ENCODE peak calls at places on chromosomes 12 and 14, in nine cellular contexts. Y is cardiac fibroblast, N is BE2C, P is uterus, B is upper lobe of right lung, T is pancreas, H is endodermal cell, F is fibroblast of mammary gland, I is heart left ventricle. A is an unnamed sample.

GRCh38 chr12:52612431-52613290 is 5.7 kb downstream of the KRT73 start:
- DNase-seq in Y (no peak), N (no peak), P (no peak), B (no peak), T (no peak), H (peak), F (no peak), I (no peak), A (no peak)

GRCh38 chr12:104136577-104136976 is 1.4 kb downstream of the NFYB start:
- DNase-seq in Y (peak), N (no peak), P (no peak), B (no peak), T (no peak), H (no peak), F (peak), I (no peak), A (no peak)

GRCh38 chr12:122079532-122080081 is 1.1 kb downstream of the MLXIP start:
- DNase-seq in Y (no peak), N (no peak), P (no peak), B (peak), T (peak), H (no peak), F (no peak), I (no peak), A (no peak)

GRCh38 chr14:46490150-46490769 is 161.3 kb downstream of the RPL10L start:
- DNase-seq in Y (no peak), N (peak), P (no peak), B (no peak), T (no peak), H (peak), F (no peak), I (no peak), A (no peak)

GRCh38 chr14:93952829-93953228 is 23.5 kb downstream of the ASB2 start:
- DNase-seq in Y (no peak), N (no peak), P (no peak), B (no peak), T (no peak), H (no peak), F (no peak), I (no peak), A (no peak)

GRCh38 chr12:67710582-67710981 is 62.0 kb downstream of the DYRK2 start:
- DNase-seq in Y (peak), N (no peak), P (no peak), B (no peak), T (peak), H (no peak), F (peak), I (no peak), A (no peak)

GRCh38 chr14:22540811-22541360 is 48.1 kb downstream of the DAD1 start:
- DNase-seq in Y (no peak), N (no peak), P (no peak), B (no peak), T (no peak), H (no peak), F (no peak), I (no peak), A (no peak)

GRCh38 chr12:85794551-85794950 is 41.7 kb downstream of the RASSF9 start:
- DNase-seq in Y (peak), N (no peak), P (no peak), B (no peak), T (no peak), H (no peak), F (peak), I (no peak), A (no peak)

GRCh38 chr12:130666645-130667044 is 49.5 kb downstream of the RIMBP2 start:
- DNase-seq in Y (no peak), N (no peak), P (no peak), B (no peak), T (no peak), H (no peak), F (no peak), I (no peak), A (no peak)

GRCh38 chr12:15720299-15720698 is 68.9 kb downstream of the EPS8 start:
- DNase-seq in Y (peak), N (no peak), P (no peak), B (no peak), T (no peak), H (no peak), F (peak), I (no peak), A (no peak)

GRCh38 chr12:114611145-114612018 is 72.6 kb downstream of the TBX3 start:
- DNase-seq in Y (no peak), N (no peak), P (no peak), B (no peak), T (no peak), H (no peak), F (no peak), I (no peak), A (no peak)

GRCh38 chr12:46771268-46771837 is 54.4 kb downstream of the SLC38A4 start:
- DNase-seq in Y (peak), N (no peak), P (no peak), B (no peak), T (no peak), H (peak), F (peak), I (no peak), A (peak)

GRCh38 chr12:72281145-72281544 is 9.0 kb downstream of the TRHDE start:
- DNase-seq in Y (no peak), N (no peak), P (no peak), B (no peak), T (no peak), H (no peak), F (peak), I (no peak), A (no peak)

GRCh38 chr14:55274760-55275159 is 3.5 kb downstream of the FBXO34 start:
- DNase-seq in Y (peak), N (no peak), P (no peak), B (no peak), T (no peak), H (no peak), F (peak), I (no peak), A (peak)

GRCh38 chr14:66572836-66573235 is 64.9 kb downstream of the GPHN start:
- DNase-seq in Y (peak), N (no peak), P (no peak), B (no peak), T (no peak), H (no peak), F (peak), I (no peak), A (peak)

GRCh38 chr12:101854747-101855146 is 22.6 kb upstream of the DRAM1 start:
- DNase-seq in Y (no peak), N (no peak), P (no peak), B (no peak), T (no peak), H (no peak), F (no peak), I (no peak), A (no peak)

GRCh38 chr12:115012861-115013667 is 329.1 kb upstream of the TBX3 start:
- DNase-seq in Y (no peak), N (peak), P (no peak), B (no peak), T (no peak), H (no peak), F (no peak), I (peak), A (no peak)

GRCh38 chr12:44286336-44286735 is 450.5 kb downstream of the TMEM117 start:
- DNase-seq in Y (peak), N (no peak), P (no peak), B (no peak), T (no peak), H (no peak), F (peak), I (no peak), A (peak)

GRCh38 chr12:108526482-108527234 is 11.6 kb downstream of the FICD start:
- DNase-seq in Y (no peak), N (no peak), P (no peak), B (no peak), T (no peak), H (peak), F (peak), I (no peak), A (peak)

GRCh38 chr12:108838194-108839010 is 19.0 kb downstream of the SSH1 start:
- DNase-seq in Y (peak), N (peak), P (peak), B (peak), T (peak), H (peak), F (peak), I (peak), A (peak)

GRCh38 chr12:116236986-116237385 is 40.5 kb downstream of the MED13L start:
- DNase-seq in Y (no peak), N (peak), P (no peak), B (no peak), T (no peak), H (no peak), F (no peak), I (no peak), A (no peak)

DNA sequence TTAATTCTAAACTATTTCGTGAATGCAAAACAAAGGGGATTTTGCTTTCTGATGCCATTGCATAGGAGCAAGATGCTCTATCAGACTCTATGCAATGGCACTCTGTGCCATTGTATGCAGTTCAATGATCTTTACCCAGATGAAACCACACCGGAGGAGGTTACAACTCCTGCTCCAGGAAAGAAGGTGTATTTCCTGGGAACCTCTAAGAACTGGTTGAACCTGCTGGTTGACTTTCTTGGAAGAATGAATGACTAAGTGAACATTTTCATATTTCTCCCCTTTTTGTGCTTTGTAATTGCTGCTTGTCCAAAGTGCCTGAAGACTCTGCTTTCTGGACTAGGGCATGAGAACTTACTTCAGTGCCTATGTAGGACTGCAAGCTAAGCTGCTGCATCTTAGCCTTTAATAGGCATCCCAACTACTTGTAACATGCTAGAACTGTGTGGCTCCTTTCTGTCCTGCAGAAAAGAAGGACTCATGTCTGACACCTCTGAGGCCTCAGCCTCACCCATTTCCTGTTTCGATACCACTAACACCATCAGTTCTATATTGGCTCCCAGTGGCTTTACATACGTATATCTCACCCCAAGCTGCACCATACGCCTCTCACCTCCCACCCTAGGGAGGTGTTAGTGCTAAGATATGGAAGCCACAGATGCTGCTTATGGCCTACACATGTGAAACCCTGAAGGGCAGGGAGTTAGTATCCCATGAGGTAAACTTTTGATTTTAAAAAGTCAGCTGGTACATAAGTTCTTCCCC is 193.5 kb upstream of the CNOT2 start:
- DNase-seq in Y (no peak), N (no peak), P (no peak), B (no peak), T (no peak), H (peak), F (no peak), I (no peak), A (no peak)
- TF ChIP-seq CTCF in Y (no peak), N (no peak), P (no peak), B (no peak), T (no peak), H (no peak), F (no peak), I (no peak), A (no peak)

DNA sequence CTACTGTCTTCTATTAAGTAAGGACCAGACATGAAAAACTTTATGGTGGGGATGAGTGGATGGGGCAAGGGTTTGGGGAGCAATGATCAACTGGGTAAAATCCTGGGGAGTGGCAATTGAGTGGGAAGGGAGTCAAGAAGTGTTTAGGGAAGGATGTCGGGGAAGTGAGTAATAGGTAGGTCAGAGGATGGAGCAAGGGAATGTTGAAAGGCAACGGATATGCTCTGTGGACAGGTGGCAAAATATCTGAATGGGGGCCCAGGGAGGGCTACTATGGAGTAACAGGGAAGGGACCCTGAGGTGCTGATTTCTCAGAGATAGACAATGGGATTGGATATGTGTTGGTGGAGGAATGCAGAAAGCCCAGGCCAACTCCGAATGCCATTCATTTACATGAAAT is 21.4 kb upstream of the FOS start:
- DNase-seq in Y (peak), N (no peak), P (no peak), B (no peak), T (no peak), H (no peak), F (peak), I (no peak), A (peak)
- H3K4me3 ChIP-seq in Y (no peak), N (no peak), P (no peak), B (no peak), T (no peak), H (no peak), F (no peak), I (no peak), A (no peak)

GRCh38 chr14:58014778-58015177 is 137.2 kb downstream of the ARMH4 start:
- DNase-seq in Y (no peak), N (no peak), P (no peak), B (no peak), T (no peak), H (no peak), F (no peak), I (no peak), A (no peak)
- TF ChIP-seq CTCF in Y (no peak), N (no peak), P (no peak), B (no peak), T (no peak), H (peak), F (peak), I (no peak), A (no peak)

GRCh38 chr12:112540021-112540420 is 121.3 kb downstream of the PTPN11 start:
- DNase-seq in Y (no peak), N (no peak), P (no peak), B (no peak), T (no peak), H (no peak), F (no peak), I (no peak), A (no peak)

GRCh38 chr12:112536367-112536730 is 117.6 kb downstream of the PTPN11 start:
- DNase-seq in Y (no peak), N (no peak), P (no peak), B (no peak), T (no peak), H (no peak), F (no peak), I (no peak), A (no peak)

GRCh38 chr12:112538740-112539139 is 120.0 kb downstream of the PTPN11 start:
- DNase-seq in Y (no peak), N (no peak), P (no peak), B (no peak), T (no peak), H (no peak), F (no peak), I (no peak), A (no peak)

GRCh38 chr12:112537710-112538396 is 119.1 kb downstream of the PTPN11 start:
- DNase-seq in Y (peak), N (no peak), P (no peak), B (no peak), T (no peak), H (peak), F (no peak), I (no peak), A (peak)

DNA sequence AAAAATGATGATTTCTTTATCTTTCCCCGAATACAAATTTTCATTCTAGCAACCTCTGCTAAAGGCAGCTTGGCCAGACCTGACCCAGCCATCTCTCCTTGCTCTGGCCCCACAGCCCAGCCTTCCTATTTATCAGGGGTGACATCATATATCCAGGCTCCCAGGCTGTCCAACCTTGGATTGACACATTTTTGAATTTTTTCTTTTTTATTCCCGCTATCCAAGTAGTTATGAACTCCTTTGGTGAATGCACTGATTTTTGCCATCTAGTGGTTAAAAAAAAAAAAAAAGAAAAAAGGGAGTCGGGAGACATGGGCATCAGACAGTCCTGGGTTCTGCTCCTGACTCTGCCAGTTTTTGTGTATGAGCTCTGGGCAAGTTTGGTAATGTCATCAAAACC is 120.5 kb downstream of the PTPN11 start:
- DNase-seq in Y (no peak), N (no peak), P (no peak), B (no peak), T (no peak), H (no peak), F (no peak), I (no peak), A (no peak)
- H3K4me3 ChIP-seq in Y (no peak), N (no peak), P (no peak), B (no peak), T (no peak), H (no peak), F (no peak), I (no peak), A (no peak)

DNA sequence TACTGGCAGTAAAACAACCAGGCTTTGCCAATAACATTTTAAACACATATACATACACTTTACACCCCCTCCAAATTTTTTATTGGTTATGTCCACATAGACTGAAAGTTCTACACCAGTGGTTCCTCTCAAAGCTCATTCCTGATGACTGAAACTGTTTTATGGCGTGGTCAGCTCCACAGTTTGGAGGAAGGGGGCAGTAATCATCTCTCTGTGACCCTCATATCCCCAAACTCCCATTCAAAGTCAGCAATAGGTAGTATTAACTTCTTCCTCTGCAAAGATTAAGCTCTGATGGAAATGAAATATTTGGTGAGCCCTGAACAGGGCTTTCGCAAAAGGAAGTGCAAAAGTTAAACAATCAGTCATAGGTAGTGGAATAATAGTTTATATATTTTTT is 55.3 kb upstream of the DAAM1 start:
- DNase-seq in Y (peak), N (no peak), P (no peak), B (no peak), T (no peak), H (no peak), F (peak), I (no peak), A (peak)
- TF ChIP-seq CTCF in Y (no peak), N (peak), P (peak), B (peak), T (no peak), H (peak), F (peak), I (peak), A (peak)

DNA sequence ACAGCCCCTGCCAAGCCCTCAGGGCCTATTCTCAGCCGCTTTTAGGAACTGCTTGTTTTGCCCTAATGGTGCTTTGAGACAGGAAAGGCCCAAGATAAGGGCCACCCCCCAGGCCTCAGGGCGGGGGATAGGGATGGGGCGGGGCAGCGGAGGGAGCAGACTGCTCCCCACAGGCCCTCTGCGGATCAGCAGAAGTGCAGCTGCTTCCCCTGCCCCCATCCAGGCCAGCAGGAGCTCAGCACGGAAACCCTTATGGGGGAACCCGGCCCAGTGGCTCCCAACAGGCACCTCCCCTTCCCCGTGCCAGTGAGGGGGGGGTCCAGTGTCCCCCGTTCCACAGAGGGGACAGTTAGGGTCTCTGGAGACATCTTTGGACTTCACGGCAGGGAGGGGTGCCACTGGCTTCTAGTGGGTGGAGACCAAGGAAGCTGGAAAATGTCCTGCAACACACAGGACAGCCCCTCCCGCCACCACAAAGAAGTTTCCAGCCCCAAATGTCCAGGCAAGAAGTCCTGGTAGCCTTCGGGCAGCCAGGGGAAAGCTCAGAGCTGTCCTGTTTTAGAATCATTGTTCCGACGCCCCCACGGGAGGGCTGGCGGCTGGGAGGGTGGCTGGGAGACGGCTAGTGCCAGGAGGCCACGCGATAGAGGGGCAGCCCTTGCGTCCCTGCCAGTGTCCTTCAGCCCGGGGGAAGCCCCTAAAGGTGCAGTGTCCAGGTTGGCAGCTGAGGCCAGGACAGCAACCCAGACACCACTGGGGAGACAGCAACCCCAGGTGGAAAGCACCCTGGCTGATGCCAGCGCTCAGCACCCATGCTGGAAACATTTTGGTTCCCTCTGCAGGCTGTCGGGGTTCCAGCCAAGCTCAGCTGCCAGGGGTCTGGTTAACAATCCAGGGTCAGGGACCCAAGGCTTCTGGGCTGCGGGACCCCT is 10.4 kb upstream of the GPR132 start:
- DNase-seq in Y (no peak), N (peak), P (no peak), B (peak), T (no peak), H (peak), F (no peak), I (peak), A (peak)
- H3K4me3 ChIP-seq in Y (no peak), N (peak), P (no peak), B (peak), T (no peak), H (no peak), F (no peak), I (peak), A (no peak)